ENCODE peak calls at places on chromosomes 1 and 21, in four cellular contexts. I is NCI-H1092 treated with DMSO at 0.1 percent for 48 hours; L is activated T-helper 9 cell treated with anti-CD3 and anti-CD28 coated beads, Interleukin-2, amount 50 U/mL, for 16 hours; A is HTR-8/SVneo. Q is an unnamed sample.

GRCh38 chr1:67571406-67571805 is 113.6 kb upstream of the GADD45A start:
- DNase-seq in A (no peak), I (no peak), L (no peak), Q (no peak)

GRCh38 chr1:212529211-212529731 is 79.3 kb upstream of the ATF3 start:
- DNase-seq in A (peak), L (no peak), I (peak), Q (no peak)

GRCh38 chr1:3510136-3510955 is 55.9 kb downstream of the ARHGEF16 start:
- DNase-seq in I (no peak), L (no peak), A (no peak), Q (no peak)

GRCh38 chr21:38474124-38474523 is 24.2 kb downstream of the ERG start:
- DNase-seq in A (no peak), I (no peak), L (no peak), Q (no peak)

GRCh38 chr1:179079113-179079761 is 2.6 kb upstream of the TOR3A start:
- DNase-seq in A (peak), I (peak), L (no peak), Q (peak)

GRCh38 chr1:176720835-176721234 is 257.9 kb downstream of the PAPPA2 start:
- DNase-seq in L (no peak), I (no peak), A (no peak), Q (no peak)

GRCh38 chr1:19074361-19074901 is 118.0 kb upstream of the IFFO2 start:
- DNase-seq in A (no peak), L (no peak), I (no peak), Q (peak)

GRCh38 chr1:175152006-175152652 is 40.4 kb downstream of the KIAA0040 start:
- DNase-seq in I (peak), A (peak), L (peak), Q (peak)

GRCh38 chr1:34149501-34149900 is 15.5 kb downstream of the CSMD2 start:
- DNase-seq in A (no peak), L (no peak), I (no peak), Q (no peak)

GRCh38 chr1:184664042-184664659 is 90.5 kb downstream of the EDEM3 start:
- DNase-seq in L (no peak), I (peak), A (peak), Q (no peak)

GRCh38 chr1:13469343-13469742 is 44.5 kb downstream of the LRRC38 start:
- DNase-seq in A (peak), I (peak), L (no peak), Q (no peak)

GRCh38 chr1:18282851-18283600 is 175.4 kb downstream of the IGSF21 start:
- DNase-seq in A (no peak), I (peak), L (no peak), Q (no peak)

GRCh38 chr1:168676861-168677260 is 52.1 kb downstream of the DPT start:
- DNase-seq in I (no peak), L (no peak), A (no peak), Q (no peak)

GRCh38 chr1:23578997-23579363 is 19.7 kb upstream of the ID3 start:
- DNase-seq in I (no peak), A (no peak), L (no peak), Q (no peak)

GRCh38 chr1:67053535-67053784 is 488 bp downstream of the SLC35D1 start:
- DNase-seq in A (peak), L (no peak), I (no peak), Q (peak)

GRCh38 chr1:228983661-228984060 is 248.4 kb downstream of the RHOU start:
- DNase-seq in L (no peak), A (no peak), I (no peak), Q (no peak)

GRCh38 chr1:116824631-116825399 is 70.6 kb downstream of the CD2 start:
- DNase-seq in A (no peak), I (peak), L (no peak), Q (no peak)

GRCh38 chr1:153642161-153642560 is 8.3 kb downstream of the CHTOP start:
- DNase-seq in A (no peak), L (no peak), I (no peak), Q (no peak)

GRCh38 chr1:181099152-181100014 is 10.9 kb downstream of the IER5 start:
- DNase-seq in A (peak), I (no peak), L (peak), Q (peak)

GRCh38 chr1:66266350-66266749 is 267.6 kb upstream of the SGIP1 start:
- DNase-seq in L (no peak), A (no peak), I (no peak), Q (no peak)

GRCh38 chr1:21909787-21910503 is 27.2 kb downstream of the HSPG2 start:
- DNase-seq in A (no peak), I (no peak), L (no peak), Q (no peak)

GRCh38 chr1:38336961-38337360 is 290.4 kb upstream of the POU3F1 start:
- DNase-seq in I (no peak), L (no peak), A (no peak), Q (no peak)

GRCh38 chr1:92211166-92211565 is 6.5 kb upstream of the C1orf146 start:
- DNase-seq in L (no peak), A (no peak), I (no peak), Q (no peak)

GRCh38 chr1:59427784-59428183 is 130.9 kb downstream of the FGGY start:
- DNase-seq in I (no peak), A (no peak), L (no peak), Q (no peak)

GRCh38 chr21:45335761-45336534 is 48.3 kb upstream of the POFUT2 start:
- DNase-seq in I (no peak), L (no peak), A (no peak), Q (no peak)

GRCh38 chr1:89870998-89871397 is 50.2 kb downstream of the LRRC8D start:
- DNase-seq in L (no peak), I (no peak), A (peak), Q (no peak)

GRCh38 chr1:44616991-44617702 is 57.1 kb downstream of the TMEM53 start:
- DNase-seq in I (no peak), L (no peak), A (peak), Q (no peak)

GRCh38 chr1:53131590-53131938 is 10.9 kb downstream of the SLC1A7 start:
- DNase-seq in L (no peak), A (no peak), I (no peak), Q (no peak)

GRCh38 chr1:167938083-167938482 is 1.2 kb upstream of the MPC2 start:
- DNase-seq in L (no peak), I (no peak), A (no peak), Q (no peak)

GRCh38 chr1:226679853-226680516 is 59.1 kb downstream of the ITPKB start:
- DNase-seq in L (peak), I (no peak), A (no peak), Q (peak)

GRCh38 chr1:156740307-156740678 is 595 bp downstream of the MRPL24 start:
- DNase-seq in A (no peak), L (no peak), I (no peak), Q (no peak)

GRCh38 chr1:35611655-35612054 is 29.7 kb downstream of the PSMB2 start:
- DNase-seq in A (no peak), I (no peak), L (no peak), Q (no peak)

GRCh38 chr1:222546091-222546490 is 1.8 kb downstream of the HHIPL2 start:
- DNase-seq in L (no peak), A (no peak), I (peak), Q (no peak)

GRCh38 chr1:37808369-37809319 is 636 bp upstream of the YRDC start:
- DNase-seq in I (peak), L (peak), A (peak), Q (peak)

GRCh38 chr1:75136921-75137641 is 2.9 kb downstream of the LHX8 start:
- DNase-seq in A (no peak), I (no peak), L (no peak), Q (no peak)